ENCODE peak calls at places on chromosomes 16 and 17, in four cellular contexts. B is ovary, P is NCI-H1092, U is H9. D is an unnamed sample.

GRCh38 chr16:67187175-67187900 is 2.6 kb downstream of the EXOC3L1 start:
- DNase-seq in B (peak), P (no peak), U (no peak), D (no peak)

GRCh38 chr16:88355389-88356123 is 27.2 kb upstream of the ZNF469 start:
- DNase-seq in B (peak), P (no peak), U (no peak), D (no peak)

GRCh38 chr16:87006789-87007745 is 310.1 kb downstream of the C16orf95 start:
- DNase-seq in B (no peak), P (no peak), U (no peak), D (no peak)

GRCh38 chr17:35521150-35521549 is 16.3 kb downstream of the SLFN12L start:
- DNase-seq in B (no peak), P (no peak), U (no peak), D (no peak)

GRCh38 chr17:37488009-37488604 is 1.6 kb upstream of the DUSP14 start:
- DNase-seq in B (no peak), P (peak), U (no peak), D (no peak)

GRCh38 chr17:6069611-6070279 is 434 bp upstream of the WSCD1 start:
- DNase-seq in B (no peak), P (no peak), U (no peak), D (no peak)

GRCh38 chr17:77076046-77076882 is 64.5 kb upstream of the SEC14L1 start:
- DNase-seq in B (no peak), P (peak), U (no peak), D (no peak)

GRCh38 chr17:78014651-78015050 is 56.1 kb downstream of the TNRC6C start:
- DNase-seq in B (no peak), P (no peak), U (no peak), D (no peak)

GRCh38 chr17:73820686-73821448 is 176.6 kb upstream of the SDK2 start:
- DNase-seq in B (no peak), P (no peak), U (peak), D (peak)

GRCh38 chr17:50355701-50356341 is 9.9 kb downstream of the XYLT2 start:
- DNase-seq in B (no peak), P (no peak), U (no peak), D (no peak)

GRCh38 chr16:54027126-54027922 is 259.3 kb downstream of the IRX3 start:
- DNase-seq in B (no peak), P (no peak), U (no peak), D (no peak)

GRCh38 chr16:80725566-80726162 is 78.7 kb downstream of the CDYL2 start:
- DNase-seq in B (no peak), P (no peak), U (no peak), D (no peak)

GRCh38 chr17:78338860-78339259 is 21.0 kb downstream of the SOCS3 start:
- DNase-seq in B (no peak), P (no peak), U (no peak), D (no peak)

GRCh38 chr17:69423450-69423849 is 9.0 kb downstream of the MAP2K6 start:
- DNase-seq in B (no peak), P (no peak), U (no peak), D (no peak)

GRCh38 chr17:51257150-51258081 is 2.4 kb downstream of the MBTD1 start:
- DNase-seq in B (no peak), P (no peak), U (no peak), D (no peak)

GRCh38 chr16:89360760-89361435 is 129.5 kb downstream of the ANKRD11 start:
- DNase-seq in B (no peak), P (no peak), U (no peak), D (no peak)

GRCh38 chr16:10509534-10510025 is 70.8 kb downstream of the EMP2 start:
- DNase-seq in B (peak), P (peak), U (peak), D (peak)

GRCh38 chr17:50953831-50954601 is 87.9 kb upstream of the TOB1 start:
- DNase-seq in B (peak), P (no peak), U (peak), D (peak)

GRCh38 chr17:74435775-74436359 is 4.0 kb downstream of the GPRC5C start:
- DNase-seq in B (no peak), P (no peak), U (no peak), D (no peak)

GRCh38 chr16:80719573-80719972 is 84.8 kb downstream of the CDYL2 start:
- DNase-seq in B (no peak), P (no peak), U (no peak), D (no peak)

GRCh38 chr17:29390856-29391631 is 881 bp downstream of the TAOK1 start:
- DNase-seq in B (peak), P (no peak), U (peak), D (peak)